ENCODE peak calls at places on chromosomes 16 and 17, in seven cellular contexts. I, C, O, N, F, D and Z are unnamed samples.
A peak's percentile ranks its signal among the peaks of the same experiment; 100 is the strongest.

GRCh38 chr16:48117217-48118105 is 38.3 kb downstream of the ABCC12 start:
- DNase-seq in I (no peak), C (peak; percentile 50), O (peak; percentile 23), N (peak; percentile 58), F (peak; percentile 61), D (peak; percentile 42), Z (peak; percentile 59)

GRCh38 chr17:50447870-50448573 is 20.7 kb downstream of the CHAD start:
- DNase-seq in I (no peak), C (no peak), O (peak; percentile 65), N (no peak), F (no peak), D (no peak), Z (peak; percentile 13)

GRCh38 chr16:11198817-11199216 is 57.2 kb downstream of the SOCS1 start:
- DNase-seq in I (no peak), C (no peak), O (peak; percentile 81), N (no peak), F (no peak), D (peak; percentile 7), Z (no peak)

GRCh38 chr16:82884320-82884898 is 257.6 kb downstream of the CDH13 start:
- DNase-seq in I (no peak), C (no peak), O (no peak), N (no peak), F (no peak), D (no peak), Z (no peak)

GRCh38 chr16:27449434-27450188 is 47.6 kb downstream of the IL21R start:
- DNase-seq in I (no peak), C (peak; percentile 44), O (peak; percentile 59), N (no peak), F (peak; percentile 86), D (no peak), Z (no peak)

GRCh38 chr17:6536053-6536452 is 20.3 kb downstream of the PITPNM3 start:
- DNase-seq in I (no peak), C (no peak), O (no peak), N (no peak), F (no peak), D (no peak), Z (no peak)

GRCh38 chr17:78214706-78215061 is 631 bp downstream of the BIRC5 start:
- DNase-seq in I (no peak), C (no peak), O (no peak), N (peak; percentile 5), F (peak; percentile 7), D (no peak), Z (no peak)

GRCh38 chr17:71080937-71081336 is 911.6 kb downstream of the KCNJ2 start:
- DNase-seq in I (no peak), C (no peak), O (no peak), N (no peak), F (no peak), D (no peak), Z (no peak)

GRCh38 chr16:1330260-1330914 is 3.1 kb upstream of the BAIAP3 start:
- DNase-seq in I (no peak), C (no peak), O (no peak), N (no peak), F (no peak), D (no peak), Z (no peak)

GRCh38 chr16:396605-397004 is 394 bp upstream of the NME4 start:
- DNase-seq in I (peak; percentile 54), C (peak; percentile 63), O (peak; percentile 39), N (peak; percentile 86), F (no peak), D (peak; percentile 52), Z (peak; percentile 36)

GRCh38 chr17:50161023-50161910 is 4.5 kb upstream of the SGCA start:
- DNase-seq in I (peak; percentile 94), C (peak; percentile 91), O (peak; percentile 94), N (peak; percentile 88), F (peak; percentile 99), D (peak; percentile 89), Z (peak; percentile 74)

GRCh38 chr16:57084257-57084770 is 8.1 kb upstream of the CPNE2 start:
- DNase-seq in I (peak; percentile 71), C (peak; percentile 77), O (peak; percentile 72), N (peak; percentile 73), F (peak; percentile 85), D (peak; percentile 78), Z (peak; percentile 56)

GRCh38 chr17:81523139-81524062 is 4.8 kb upstream of the FSCN2 start:
- DNase-seq in I (peak; percentile 61), C (peak; percentile 43), O (no peak), N (peak; percentile 56), F (no peak), D (no peak), Z (peak; percentile 37)

GRCh38 chr17:45334231-45334630 is 17.4 kb upstream of the MAP3K14 start:
- DNase-seq in I (no peak), C (no peak), O (peak; percentile 7), N (no peak), F (no peak), D (no peak), Z (no peak)

GRCh38 chr16:3855142-3855541 is 25.4 kb downstream of the CREBBP start:
- DNase-seq in I (no peak), C (no peak), O (no peak), N (no peak), F (no peak), D (no peak), Z (no peak)

GRCh38 chr17:72466199-72466598 is 345.4 kb downstream of the SOX9 start:
- DNase-seq in I (no peak), C (no peak), O (peak; percentile 65), N (peak; percentile 72), F (no peak), D (peak; percentile 95), Z (peak; percentile 88)

GRCh38 chr17:28193241-28193640 is 125.8 kb upstream of the TMEM97 start:
- DNase-seq in I (peak; percentile 21), C (no peak), O (peak; percentile 21), N (no peak), F (no peak), D (no peak), Z (no peak)

GRCh38 chr17:73282629-73283028 is 20.9 kb upstream of the CPSF4L start:
- DNase-seq in I (no peak), C (no peak), O (no peak), N (no peak), F (no peak), D (no peak), Z (no peak)

GRCh38 chr17:62857526-62857925 is 49.4 kb upstream of the MARCHF10 start:
- DNase-seq in I (no peak), C (no peak), O (no peak), N (no peak), F (no peak), D (no peak), Z (no peak)

GRCh38 chr17:67421869-67422273 is 44.8 kb downstream of the PITPNC1 start:
- DNase-seq in I (no peak), C (peak; percentile 90), O (peak; percentile 43), N (peak; percentile 73), F (no peak), D (peak; percentile 94), Z (peak; percentile 43)

GRCh38 chr17:63274156-63274555 is 171.9 kb downstream of the CYB561 start:
- DNase-seq in I (peak; percentile 37), C (no peak), O (no peak), N (peak; percentile 26), F (no peak), D (no peak), Z (peak; percentile 61)

GRCh38 chr16:12390644-12391043 is 413.0 kb downstream of the CPPED1 start:
- DNase-seq in I (no peak), C (no peak), O (no peak), N (peak; percentile 16), F (no peak), D (no peak), Z (peak; percentile 11)

GRCh38 chr16:67466581-67466980 is 14.4 kb downstream of the ATP6V0D1 start:
- DNase-seq in I (no peak), C (no peak), O (no peak), N (no peak), F (no peak), D (no peak), Z (no peak)

GRCh38 chr17:56781944-56782737 is 51.6 kb downstream of the C17orf67 start:
- DNase-seq in I (no peak), C (no peak), O (no peak), N (no peak), F (no peak), D (no peak), Z (no peak)

GRCh38 chr16:58638148-58639036 is 8.8 kb upstream of the CNOT1 start:
- DNase-seq in I (peak; percentile 20), C (peak; percentile 49), O (peak; percentile 35), N (peak; percentile 80), F (no peak), D (no peak), Z (peak; percentile 89)

GRCh38 chr17:27567563-27567859 is 63.5 kb upstream of the LGALS9 start:
- DNase-seq in I (no peak), C (no peak), O (no peak), N (no peak), F (no peak), D (no peak), Z (no peak)

GRCh38 chr16:64892843-64893242 is 229.0 kb downstream of the CDH11 start:
- DNase-seq in I (no peak), C (no peak), O (no peak), N (peak; percentile 98), F (no peak), D (no peak), Z (peak; percentile 78)

GRCh38 chr16:73065617-73066313 is 17.8 kb upstream of the ZFHX3 start:
- DNase-seq in I (peak; percentile 46), C (no peak), O (peak; percentile 39), N (peak; percentile 34), F (no peak), D (no peak), Z (no peak)

GRCh38 chr17:31461227-31461810 is 69.8 kb downstream of the RAB11FIP4 start:
- DNase-seq in I (no peak), C (no peak), O (no peak), N (no peak), F (no peak), D (no peak), Z (no peak)

GRCh38 chr17:72165202-72165972 is 44.6 kb downstream of the SOX9 start:
- DNase-seq in I (no peak), C (no peak), O (no peak), N (no peak), F (no peak), D (no peak), Z (no peak)

GRCh38 chr16:12771341-12771798 is 32.3 kb downstream of the CPPED1 start:
- DNase-seq in I (no peak), C (no peak), O (no peak), N (no peak), F (no peak), D (no peak), Z (peak; percentile 58)